ENCODE peak calls at places on chromosome 16, in nine cellular contexts. K is transverse colon; B is ovary; X is heart left ventricle; I is gastrocnemius medialis; O is CD8-positive, alpha-beta T cell; C is mesendoderm; T is A549; L is Karpas-422. G is an unnamed sample.

GRCh38 chr16:54632322-54632721 is 298.3 kb upstream of the IRX5 start:
- DNase-seq in K (no peak), B (no peak), X (no peak), I (no peak), O (no peak), C (no peak), T (no peak), L (no peak), G (no peak)

GRCh38 chr16:48365601-48366164 is 19.5 kb downstream of the SIAH1 start:
- DNase-seq in K (peak; percentile 94), B (peak; percentile 83), X (peak; percentile 93), I (peak; percentile 82), O (peak; percentile 48), C (peak; percentile 97), T (peak; percentile 93), L (peak; percentile 89), G (peak; percentile 70)

GRCh38 chr16:80628254-80628653 is 87.5 kb downstream of the DYNLRB2 start:
- DNase-seq in K (no peak), B (no peak), X (no peak), I (no peak), O (no peak), C (no peak), T (no peak), L (no peak), G (no peak)

GRCh38 chr16:80680839-80681238 is 123.6 kb downstream of the CDYL2 start:
- DNase-seq in K (no peak), B (no peak), X (no peak), I (no peak), O (no peak), C (no peak), T (no peak), L (no peak), G (no peak)

GRCh38 chr16:31323959-31324629 is 30.9 kb upstream of the ITGAX start:
- DNase-seq in K (no peak), B (no peak), X (no peak), I (no peak), O (no peak), C (no peak), T (no peak), L (no peak), G (no peak)

GRCh38 chr16:46920402-46921068 is 36.4 kb downstream of the GPT2 start:
- DNase-seq in K (peak; percentile 64), B (no peak), X (no peak), I (no peak), O (no peak), C (no peak), T (no peak), L (no peak), G (no peak)

GRCh38 chr16:82748026-82748425 is 121.3 kb downstream of the CDH13 start:
- DNase-seq in K (no peak), B (no peak), X (peak; percentile 66), I (peak; percentile 22), O (no peak), C (no peak), T (no peak), L (peak; percentile 61), G (no peak)

GRCh38 chr16:14641877-14642276 is 9.1 kb downstream of the BFAR start:
- DNase-seq in K (no peak), B (no peak), X (no peak), I (no peak), O (no peak), C (no peak), T (peak; percentile 29), L (no peak), G (no peak)

GRCh38 chr16:65414284-65414984 is 292.6 kb upstream of the CDH11 start:
- DNase-seq in K (no peak), B (no peak), X (no peak), I (no peak), O (no peak), C (peak; percentile 4), T (no peak), L (no peak), G (no peak)

GRCh38 chr16:68273896-68274295 is 9.6 kb downstream of the SLC7A6 start:
- DNase-seq in K (no peak), B (no peak), X (no peak), I (no peak), O (no peak), C (no peak), T (no peak), L (no peak), G (no peak)

GRCh38 chr16:19601083-19601976 is 45.8 kb downstream of the VPS35L start:
- DNase-seq in K (peak; percentile 13), B (peak; percentile 63), X (no peak), I (no peak), O (no peak), C (peak; percentile 54), T (peak; percentile 42), L (peak; percentile 70), G (peak; percentile 11)

GRCh38 chr16:24971718-24972117 is 43.5 kb downstream of the ARHGAP17 start:
- DNase-seq in K (no peak), B (no peak), X (peak; percentile 58), I (no peak), O (no peak), C (no peak), T (no peak), L (no peak), G (no peak)

GRCh38 chr16:30485818-30486436 is 13.4 kb downstream of the ITGAL start:
- DNase-seq in K (no peak), B (no peak), X (no peak), I (no peak), O (no peak), C (no peak), T (no peak), L (no peak), G (no peak)

GRCh38 chr16:68117884-68118283 is 32.7 kb downstream of the NFATC3 start:
- DNase-seq in K (no peak), B (no peak), X (no peak), I (no peak), O (no peak), C (no peak), T (no peak), L (no peak), G (no peak)

GRCh38 chr16:24540575-24541240 is 1.3 kb downstream of the RBBP6 start:
- DNase-seq in K (no peak), B (no peak), X (no peak), I (no peak), O (no peak), C (peak; percentile 58), T (peak; percentile 25), L (peak; percentile 63), G (no peak)

GRCh38 chr16:79089735-79090284 is 510.7 kb downstream of the MAF start:
- DNase-seq in K (peak; percentile 35), B (no peak), X (peak; percentile 36), I (no peak), O (no peak), C (no peak), T (no peak), L (no peak), G (peak; percentile 25)

GRCh38 chr16:71383054-71383773 is 24.7 kb downstream of the CALB2 start:
- DNase-seq in K (no peak), B (no peak), X (no peak), I (no peak), O (no peak), C (peak; percentile 84), T (no peak), L (no peak), G (no peak)

GRCh38 chr16:457732-458400 is 32.4 kb downstream of the RAB11FIP3 start:
- DNase-seq in K (no peak), B (peak; percentile 41), X (no peak), I (no peak), O (no peak), C (peak; percentile 57), T (peak; percentile 57), L (no peak), G (no peak)

GRCh38 chr16:1859650-1860049 is 12.3 kb downstream of the MEIOB start:
- DNase-seq in K (peak; percentile 64), B (no peak), X (no peak), I (no peak), O (no peak), C (no peak), T (no peak), L (no peak), G (no peak)

GRCh38 chr16:57061084-57061905 is 31.1 kb upstream of the CPNE2 start:
- DNase-seq in K (peak; percentile 35), B (peak; percentile 76), X (peak; percentile 90), I (peak; percentile 85), O (no peak), C (no peak), T (no peak), L (no peak), G (no peak)

GRCh38 chr16:25693621-25694020 is 1.9 kb downstream of the HS3ST4 start:
- DNase-seq in K (no peak), B (no peak), X (no peak), I (no peak), O (no peak), C (no peak), T (no peak), L (no peak), G (no peak)

GRCh38 chr16:87286839-87287626 is 30.2 kb downstream of the C16orf95 start:
- DNase-seq in K (no peak), B (no peak), X (no peak), I (no peak), O (no peak), C (no peak), T (no peak), L (no peak), G (no peak)

GRCh38 chr16:74682556-74682955 is 15.9 kb upstream of the RFWD3 start:
- DNase-seq in K (no peak), B (no peak), X (no peak), I (no peak), O (no peak), C (no peak), T (no peak), L (no peak), G (no peak)

GRCh38 chr16:11757671-11758545 is 15.3 kb upstream of the TXNDC11 start:
- DNase-seq in K (peak; percentile 31), B (no peak), X (no peak), I (no peak), O (no peak), C (no peak), T (peak; percentile 66), L (no peak), G (no peak)
- H3K27ac ChIP-seq in K (peak overlapping the region; percentile 30), B (peak overlapping the region; percentile 32), X (no peak overlapping the region), I (no peak overlapping the region), O (no peak overlapping the region), C (no peak overlapping the region), T (peak overlapping the region; percentile 38), L (no peak overlapping the region), G (no peak overlapping the region)

GRCh38 chr16:88989852-88990547 is 13.0 kb upstream of the CBFA2T3 start:
- DNase-seq in K (no peak), B (no peak), X (peak; percentile 7), I (no peak), O (no peak), C (no peak), T (no peak), L (no peak), G (no peak)
- H3K4me1 ChIP-seq in K (no peaks in the 10 kb centered on the region), B (no peaks in the 10 kb centered on the region), X (no peaks in the 10 kb centered on the region), I (no peaks in the 10 kb centered on the region), O (peaks cover 11% of the 10 kb centered on the region), C (no peaks in the 10 kb centered on the region), T (no peaks in the 10 kb centered on the region), L (no peaks in the 10 kb centered on the region), G (peaks cover 4% of the 10 kb centered on the region)

GRCh38 chr16:59236804-59237463 is 502.8 kb upstream of the GOT2 start:
- DNase-seq in K (no peak), B (no peak), X (no peak), I (no peak), O (no peak), C (no peak), T (no peak), L (no peak), G (no peak)
- H3K27ac ChIP-seq in K (no peak overlapping the region), B (no peak overlapping the region), X (no peak overlapping the region), I (no peak overlapping the region), O (no peak overlapping the region), C (no peak overlapping the region), T (no peak overlapping the region), L (no peak overlapping the region), G (no peak overlapping the region)

GRCh38 chr16:49641250-49641649 is 214.7 kb downstream of the ZNF423 start:
- DNase-seq in K (no peak), B (no peak), X (peak; percentile 23), I (no peak), O (no peak), C (no peak), T (no peak), L (no peak), G (no peak)
- H3K4me1 ChIP-seq in K (no peaks in the 10 kb centered on the region), B (peaks cover 34% of the 10 kb centered on the region), X (peaks cover 2% of the 10 kb centered on the region), I (peaks cover 29% of the 10 kb centered on the region), O (no peaks in the 10 kb centered on the region), C (peaks cover 6% of the 10 kb centered on the region), T (no peaks in the 10 kb centered on the region), L (no peaks in the 10 kb centered on the region), G (no peaks in the 10 kb centered on the region)